ENCODE peak calls at places on chromosomes 5 and 9, in nine cellular contexts. W, L, K, G, J, Q, O, U and A are unnamed samples.

GRCh38 chr9:81656004-81656403 is 33.3 kb downstream of the TLE1 start:
- DNase-seq in W (no peak), L (no peak), K (peak; percentile 17), G (no peak), J (no peak), Q (no peak), O (no peak), U (peak; percentile 66), A (no peak)

GRCh38 chr5:143204474-143205246 is 198.8 kb downstream of the NR3C1 start:
- DNase-seq in W (no peak), L (no peak), K (no peak), G (no peak), J (no peak), Q (peak; percentile 37), O (no peak), U (no peak), A (peak; percentile 77)

GRCh38 chr5:172278356-172278755 is 5.2 kb downstream of the UBTD2 start:
- DNase-seq in W (no peak), L (no peak), K (no peak), G (no peak), J (no peak), Q (no peak), O (no peak), U (no peak), A (no peak)

GRCh38 chr5:9470410-9470809 is 75.5 kb downstream of the SEMA5A start:
- DNase-seq in W (no peak), L (no peak), K (no peak), G (no peak), J (no peak), Q (no peak), O (no peak), U (no peak), A (no peak)

GRCh38 chr5:164562271-164562856 is 1056.9 kb downstream of the MAT2B start:
- DNase-seq in W (no peak), L (no peak), K (no peak), G (no peak), J (no peak), Q (no peak), O (no peak), U (no peak), A (peak; percentile 2)

GRCh38 chr5:2602451-2603045 is 148.9 kb downstream of the IRX2 start:
- DNase-seq in W (no peak), L (no peak), K (no peak), G (no peak), J (no peak), Q (no peak), O (no peak), U (no peak), A (no peak)

GRCh38 chr5:88897748-88898147 is 14.8 kb upstream of the MEF2C start:
- DNase-seq in W (no peak), L (no peak), K (no peak), G (no peak), J (no peak), Q (no peak), O (no peak), U (no peak), A (no peak)

GRCh38 chr9:83013867-83014605 is 48.9 kb downstream of the RASEF start:
- DNase-seq in W (peak; percentile 83), L (no peak), K (no peak), G (no peak), J (no peak), Q (peak; percentile 80), O (no peak), U (no peak), A (peak; percentile 51)

GRCh38 chr9:27394826-27395201 is 97.9 kb upstream of the EQTN start:
- DNase-seq in W (peak; percentile 16), L (no peak), K (no peak), G (no peak), J (no peak), Q (no peak), O (no peak), U (no peak), A (peak; percentile 25)

GRCh38 chr9:131467214-131467935 is 35.3 kb upstream of the POMT1 start:
- DNase-seq in W (no peak), L (no peak), K (no peak), G (no peak), J (no peak), Q (no peak), O (no peak), U (no peak), A (no peak)

GRCh38 chr9:97487107-97487506 is 14.4 kb upstream of the TMOD1 start:
- DNase-seq in W (no peak), L (no peak), K (no peak), G (no peak), J (no peak), Q (no peak), O (peak; percentile 37), U (no peak), A (peak; percentile 49)

GRCh38 chr5:34483442-34484033 is 172.6 kb upstream of the RAI14 start:
- DNase-seq in W (no peak), L (no peak), K (no peak), G (no peak), J (peak; percentile 44), Q (no peak), O (no peak), U (no peak), A (no peak)

GRCh38 chr5:68443091-68443490 is 227.5 kb downstream of the PIK3R1 start:
- DNase-seq in W (no peak), L (no peak), K (no peak), G (no peak), J (no peak), Q (no peak), O (no peak), U (no peak), A (no peak)

GRCh38 chr5:95565280-95565920 is 10.5 kb downstream of the ARSK start:
- DNase-seq in W (no peak), L (no peak), K (no peak), G (no peak), J (no peak), Q (peak; percentile 30), O (no peak), U (no peak), A (no peak)

DNA sequence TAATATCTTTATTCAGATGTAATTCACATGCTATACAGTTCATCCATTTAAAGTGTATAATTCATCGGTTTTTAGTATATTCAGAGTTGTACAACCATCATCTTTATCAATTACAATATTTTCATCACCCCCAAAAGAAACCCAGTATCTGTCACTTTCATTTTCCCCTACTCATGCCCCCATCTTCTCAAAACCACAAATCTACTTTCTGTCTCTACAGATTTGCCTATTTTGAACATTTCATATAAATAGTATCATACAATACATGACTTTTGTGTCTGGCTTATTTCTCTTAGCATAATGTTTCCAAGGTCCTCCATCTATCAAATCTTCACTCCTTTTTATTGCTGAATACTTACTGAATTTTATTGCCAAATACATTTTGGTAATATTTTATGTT is 305.1 kb upstream of the SGCD start:
- DNase-seq in W (no peak), L (no peak), K (no peak), G (no peak), J (no peak), Q (no peak), O (no peak), U (no peak), A (no peak)
- H3K4me3 ChIP-seq in W (no peak overlapping the region), L (no peak overlapping the region), K (no peak overlapping the region), G (no peak overlapping the region), J (no peak overlapping the region), Q (no peak overlapping the region), O (no peak overlapping the region), U (no peak overlapping the region), A (no peak overlapping the region)

DNA sequence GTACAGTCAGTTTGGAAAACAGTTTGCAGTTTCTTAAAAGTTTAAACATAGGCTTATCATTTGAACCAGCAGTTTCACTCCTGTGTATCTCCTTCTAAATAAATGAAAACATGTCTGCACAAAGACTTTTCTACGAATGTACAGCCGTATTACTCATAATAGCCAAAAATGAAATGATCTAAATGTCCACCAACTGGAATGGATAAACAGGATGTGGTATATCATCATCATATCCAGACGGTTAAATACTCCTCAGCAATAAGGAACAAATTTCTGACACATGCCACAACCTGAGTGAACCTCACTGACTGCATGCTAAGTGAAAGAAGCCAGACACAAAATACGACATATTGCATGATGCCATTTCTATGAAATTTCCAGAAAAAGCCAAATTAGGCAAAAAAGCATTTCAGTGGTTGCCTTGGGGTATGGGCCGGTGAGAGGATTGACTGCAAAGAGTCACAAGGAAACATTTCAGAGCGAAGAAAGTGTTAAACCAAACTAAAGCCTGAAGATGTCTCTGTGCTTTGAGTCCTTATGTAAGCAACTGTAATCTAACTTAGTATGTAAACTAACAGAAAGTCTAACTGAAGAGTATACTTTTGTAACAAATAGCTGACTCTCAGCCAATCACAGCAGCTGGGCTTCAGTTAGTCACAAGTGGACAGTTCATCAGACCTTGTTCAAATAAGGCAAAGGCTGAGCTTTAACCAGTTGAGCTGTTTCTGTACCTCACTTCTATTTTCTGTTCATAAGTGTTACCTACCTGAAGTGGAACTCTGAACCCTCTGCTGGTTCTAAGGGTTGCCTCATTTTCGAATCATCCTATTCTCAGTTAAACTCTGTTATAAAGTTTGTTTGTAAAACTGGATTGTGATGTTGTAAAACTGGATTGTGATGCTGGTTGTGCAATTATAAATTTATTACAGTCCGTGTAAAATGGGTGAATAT is 65.2 kb downstream of the TRIO start:
- DNase-seq in W (peak; percentile 79), L (no peak), K (no peak), G (no peak), J (no peak), Q (peak; percentile 89), O (peak; percentile 75), U (peak; percentile 59), A (peak; percentile 90)
- H3K4me3 ChIP-seq in W (no peak overlapping the region), L (no peak overlapping the region), K (no peak overlapping the region), G (no peak overlapping the region), J (no peak overlapping the region), Q (no peak overlapping the region), O (peak overlapping the region; percentile 27), U (no peak overlapping the region), A (peak overlapping the region; percentile 30)

DNA sequence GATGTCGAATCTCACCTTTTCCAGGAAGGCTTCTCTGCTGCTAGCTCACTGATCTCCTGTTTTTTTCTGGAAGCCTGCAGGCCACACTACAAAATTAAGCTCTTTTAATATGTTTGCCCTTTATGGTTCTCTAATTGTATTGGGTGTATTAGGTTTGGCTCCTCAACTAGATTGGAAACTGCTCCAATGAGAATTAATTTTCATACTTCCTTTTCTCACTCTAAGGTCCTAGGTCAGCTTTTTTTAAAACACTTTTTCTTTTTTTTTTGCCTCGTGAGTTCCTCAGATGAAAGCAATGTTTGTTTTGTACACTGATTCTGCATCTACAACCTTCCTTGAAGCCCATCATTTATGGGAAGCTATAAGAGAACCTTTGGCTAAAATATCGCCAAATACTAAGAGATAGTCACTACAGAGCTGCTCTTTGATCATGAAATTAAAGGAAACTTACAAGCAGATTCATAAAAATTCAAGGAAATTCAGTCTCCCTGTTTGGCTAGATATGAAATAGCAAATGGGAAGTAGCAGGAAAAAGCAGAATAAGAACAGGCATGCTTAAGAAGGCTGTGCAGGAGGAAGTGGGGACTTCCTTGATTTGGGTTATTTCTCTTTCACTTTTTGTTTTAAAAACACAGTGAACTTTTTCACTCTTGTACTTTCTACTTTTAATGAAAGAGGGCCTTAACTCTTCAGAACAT is 55.2 kb upstream of the FYB1 start:
- DNase-seq in W (no peak), L (no peak), K (peak; percentile 43), G (no peak), J (no peak), Q (no peak), O (no peak), U (no peak), A (no peak)
- H3K4me3 ChIP-seq in W (no peak overlapping the region), L (peak overlapping the region; percentile 31), K (peak overlapping the region; percentile 49), G (peak overlapping the region; percentile 51), J (no peak overlapping the region), Q (no peak overlapping the region), O (no peak overlapping the region), U (no peak overlapping the region), A (no peak overlapping the region)

DNA sequence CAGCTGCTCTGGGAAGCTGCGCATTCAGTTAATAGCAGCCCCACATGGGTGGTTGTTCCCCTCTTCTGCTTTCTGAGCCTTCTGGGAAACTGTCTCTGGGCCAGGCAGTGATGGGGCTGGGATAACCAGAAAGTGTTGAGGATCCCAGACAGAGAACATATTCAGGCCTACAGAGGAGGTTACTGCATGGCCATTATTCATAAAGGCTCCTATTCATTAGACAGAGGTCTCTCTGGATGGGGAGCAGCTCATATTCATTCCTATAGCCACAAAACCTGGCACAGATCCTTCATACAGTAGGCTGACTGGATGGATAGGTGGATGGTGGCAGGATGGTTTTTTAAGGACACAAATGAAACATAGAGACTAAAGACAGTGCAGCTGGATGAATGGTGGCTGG is 76.3 kb downstream of the HSPA4 start:
- DNase-seq in W (no peak), L (no peak), K (no peak), G (no peak), J (no peak), Q (no peak), O (no peak), U (no peak), A (no peak)
- H3K4me3 ChIP-seq in W (no peak overlapping the region), L (no peak overlapping the region), K (no peak overlapping the region), G (no peak overlapping the region), J (no peak overlapping the region), Q (no peak overlapping the region), O (no peak overlapping the region), U (no peak overlapping the region), A (no peak overlapping the region)